ENCODE peak calls at places on chromosomes 7 and 10, in seven cellular contexts. One of them, this sample, is unnamed.
A peak's percentile ranks its signal among the peaks of the same experiment; 100 is the strongest.

GRCh38 chr10:60963441-60964256 is 19.7 kb upstream of the RHOBTB1 start:
- DNase-seq in central memory CD4-positive, alpha-beta T cell: no peak
- DNase-seq in endothelial cell: no peak
- DNase-seq in CD4-positive, alpha-beta memory T cell: no peak
- DNase-seq in hypothalamus: no peak
- DNase-seq in fibroblast of villous mesenchyme: peak; percentile 63
- DNase-seq in Caki2: peak; percentile 38
- DNase-seq in this sample: peak; percentile 39

GRCh38 chr10:62861507-62861906 is 45.3 kb upstream of the EGR2 start:
- DNase-seq in hypothalamus: no peak
- DNase-seq in Caki2: no peak
- DNase-seq in CD4-positive, alpha-beta memory T cell: no peak
- DNase-seq in central memory CD4-positive, alpha-beta T cell: no peak
- DNase-seq in fibroblast of villous mesenchyme: no peak
- DNase-seq in endothelial cell: no peak
- DNase-seq in this sample: no peak

GRCh38 chr10:73879296-73880173 is 5.2 kb upstream of the CAMK2G start:
- DNase-seq in hypothalamus: no peak
- DNase-seq in fibroblast of villous mesenchyme: peak; percentile 84
- DNase-seq in Caki2: peak; percentile 82
- DNase-seq in CD4-positive, alpha-beta memory T cell: peak; percentile 96
- DNase-seq in endothelial cell: peak; percentile 82
- DNase-seq in central memory CD4-positive, alpha-beta T cell: peak; percentile 95
- DNase-seq in this sample: no peak

GRCh38 chr10:75404335-75405200 is 3.0 kb upstream of the ZNF503 start:
- DNase-seq in central memory CD4-positive, alpha-beta T cell: no peak
- DNase-seq in Caki2: no peak
- DNase-seq in CD4-positive, alpha-beta memory T cell: no peak
- DNase-seq in endothelial cell: peak; percentile 56
- DNase-seq in fibroblast of villous mesenchyme: no peak
- DNase-seq in hypothalamus: no peak
- DNase-seq in this sample: no peak

GRCh38 chr10:32882076-32882475 is 76.0 kb downstream of the ITGB1 start:
- DNase-seq in endothelial cell: no peak
- DNase-seq in central memory CD4-positive, alpha-beta T cell: no peak
- DNase-seq in fibroblast of villous mesenchyme: no peak
- DNase-seq in Caki2: no peak
- DNase-seq in hypothalamus: no peak
- DNase-seq in CD4-positive, alpha-beta memory T cell: no peak
- DNase-seq in this sample: no peak

GRCh38 chr10:126924915-126925300 is 19.7 kb downstream of the DOCK1 start:
- DNase-seq in Caki2: no peak
- DNase-seq in hypothalamus: no peak
- DNase-seq in central memory CD4-positive, alpha-beta T cell: no peak
- DNase-seq in CD4-positive, alpha-beta memory T cell: no peak
- DNase-seq in fibroblast of villous mesenchyme: peak; percentile 36
- DNase-seq in endothelial cell: no peak
- DNase-seq in this sample: no peak

GRCh38 chr7:156999611-157000046 is 10.8 kb downstream of the MNX1 start:
- DNase-seq in Caki2: no peak
- DNase-seq in central memory CD4-positive, alpha-beta T cell: no peak
- DNase-seq in hypothalamus: no peak
- DNase-seq in CD4-positive, alpha-beta memory T cell: no peak
- DNase-seq in fibroblast of villous mesenchyme: no peak
- DNase-seq in endothelial cell: no peak
- DNase-seq in this sample: no peak

GRCh38 chr10:5284311-5285057 is 80.3 kb upstream of the UCN3 start:
- DNase-seq in endothelial cell: no peak
- DNase-seq in CD4-positive, alpha-beta memory T cell: peak; percentile 19
- DNase-seq in central memory CD4-positive, alpha-beta T cell: peak; percentile 20
- DNase-seq in Caki2: peak; percentile 89
- DNase-seq in fibroblast of villous mesenchyme: peak; percentile 68
- DNase-seq in hypothalamus: no peak
- DNase-seq in this sample: no peak

GRCh38 chr10:112461029-112461887 is 14.2 kb downstream of the VTI1A start:
- DNase-seq in endothelial cell: no peak
- DNase-seq in CD4-positive, alpha-beta memory T cell: no peak
- DNase-seq in Caki2: no peak
- DNase-seq in hypothalamus: no peak
- DNase-seq in central memory CD4-positive, alpha-beta T cell: no peak
- DNase-seq in fibroblast of villous mesenchyme: peak; percentile 84
- DNase-seq in this sample: no peak

GRCh38 chr10:110254467-110254866 is 47.1 kb downstream of the MXI1 start:
- DNase-seq in Caki2: no peak
- DNase-seq in central memory CD4-positive, alpha-beta T cell: no peak
- DNase-seq in endothelial cell: no peak
- DNase-seq in fibroblast of villous mesenchyme: no peak
- DNase-seq in CD4-positive, alpha-beta memory T cell: no peak
- DNase-seq in hypothalamus: no peak
- DNase-seq in this sample: no peak

GRCh38 chr10:58625070-58625469 is 112.4 kb downstream of the BICC1 start:
- DNase-seq in hypothalamus: no peak
- DNase-seq in CD4-positive, alpha-beta memory T cell: no peak
- DNase-seq in Caki2: no peak
- DNase-seq in central memory CD4-positive, alpha-beta T cell: no peak
- DNase-seq in fibroblast of villous mesenchyme: peak; percentile 30
- DNase-seq in endothelial cell: no peak
- DNase-seq in this sample: no peak

GRCh38 chr7:724298-724697 is 2.2 kb upstream of the DNAAF5 start:
- DNase-seq in fibroblast of villous mesenchyme: no peak
- DNase-seq in CD4-positive, alpha-beta memory T cell: no peak
- DNase-seq in endothelial cell: no peak
- DNase-seq in Caki2: no peak
- DNase-seq in hypothalamus: no peak
- DNase-seq in central memory CD4-positive, alpha-beta T cell: no peak
- DNase-seq in this sample: no peak

GRCh38 chr7:22204312-22204711 is 152.6 kb downstream of the RAPGEF5 start:
- DNase-seq in endothelial cell: no peak
- DNase-seq in CD4-positive, alpha-beta memory T cell: no peak
- DNase-seq in Caki2: no peak
- DNase-seq in fibroblast of villous mesenchyme: no peak
- DNase-seq in hypothalamus: no peak
- DNase-seq in central memory CD4-positive, alpha-beta T cell: no peak
- DNase-seq in this sample: no peak

GRCh38 chr10:90865400-90865799 is 6.4 kb upstream of the RPP30 start:
- DNase-seq in fibroblast of villous mesenchyme: peak; percentile 59
- DNase-seq in CD4-positive, alpha-beta memory T cell: no peak
- DNase-seq in endothelial cell: peak; percentile 10
- DNase-seq in Caki2: no peak
- DNase-seq in hypothalamus: no peak
- DNase-seq in central memory CD4-positive, alpha-beta T cell: no peak
- DNase-seq in this sample: no peak

GRCh38 chr7:25087855-25088254 is 37.2 kb downstream of the CYCS start:
- DNase-seq in CD4-positive, alpha-beta memory T cell: no peak
- DNase-seq in Caki2: no peak
- DNase-seq in hypothalamus: no peak
- DNase-seq in central memory CD4-positive, alpha-beta T cell: no peak
- DNase-seq in fibroblast of villous mesenchyme: no peak
- DNase-seq in endothelial cell: no peak
- DNase-seq in this sample: no peak

GRCh38 chr10:61757525-61758397 is 95.0 kb downstream of the CABCOCO1 start:
- DNase-seq in Caki2: peak; percentile 69
- DNase-seq in hypothalamus: no peak
- DNase-seq in central memory CD4-positive, alpha-beta T cell: no peak
- DNase-seq in CD4-positive, alpha-beta memory T cell: no peak
- DNase-seq in fibroblast of villous mesenchyme: peak; percentile 51
- DNase-seq in endothelial cell: no peak
- DNase-seq in this sample: peak; percentile 34

GRCh38 chr10:11225935-11226334 is 208.3 kb downstream of the CELF2 start:
- DNase-seq in central memory CD4-positive, alpha-beta T cell: peak; percentile 57
- DNase-seq in hypothalamus: no peak
- DNase-seq in CD4-positive, alpha-beta memory T cell: peak; percentile 65
- DNase-seq in endothelial cell: no peak
- DNase-seq in Caki2: no peak
- DNase-seq in fibroblast of villous mesenchyme: no peak
- DNase-seq in this sample: no peak

GRCh38 chr10:11823122-11823988 is at the start of gene PROSER2:
- DNase-seq in central memory CD4-positive, alpha-beta T cell: peak; percentile 8
- DNase-seq in fibroblast of villous mesenchyme: peak; percentile 60
- DNase-seq in Caki2: peak; percentile 71
- DNase-seq in hypothalamus: no peak
- DNase-seq in endothelial cell: peak; percentile 43
- DNase-seq in CD4-positive, alpha-beta memory T cell: peak; percentile 39
- DNase-seq in this sample: no peak

GRCh38 chr10:126135177-126135576 is 238.8 kb downstream of the FANK1 start:
- DNase-seq in hypothalamus: no peak
- DNase-seq in endothelial cell: no peak
- DNase-seq in fibroblast of villous mesenchyme: peak; percentile 38
- DNase-seq in central memory CD4-positive, alpha-beta T cell: no peak
- DNase-seq in CD4-positive, alpha-beta memory T cell: no peak
- DNase-seq in Caki2: peak; percentile 8
- DNase-seq in this sample: no peak

GRCh38 chr10:93220315-93221170 is 146.8 kb downstream of the CYP26A1 start:
- DNase-seq in central memory CD4-positive, alpha-beta T cell: no peak
- DNase-seq in hypothalamus: no peak
- DNase-seq in fibroblast of villous mesenchyme: no peak
- DNase-seq in Caki2: no peak
- DNase-seq in endothelial cell: no peak
- DNase-seq in CD4-positive, alpha-beta memory T cell: no peak
- DNase-seq in this sample: no peak

GRCh38 chr10:93447019-93447418 is 35.1 kb downstream of the MYOF start:
- DNase-seq in Caki2: no peak
- DNase-seq in CD4-positive, alpha-beta memory T cell: no peak
- DNase-seq in endothelial cell: no peak
- DNase-seq in fibroblast of villous mesenchyme: no peak
- DNase-seq in central memory CD4-positive, alpha-beta T cell: no peak
- DNase-seq in hypothalamus: no peak
- DNase-seq in this sample: no peak

GRCh38 chr7:26567263-26567662 is 275.6 kb downstream of the SNX10 start:
- DNase-seq in hypothalamus: no peak
- DNase-seq in central memory CD4-positive, alpha-beta T cell: no peak
- DNase-seq in CD4-positive, alpha-beta memory T cell: no peak
- DNase-seq in endothelial cell: no peak
- DNase-seq in fibroblast of villous mesenchyme: no peak
- DNase-seq in Caki2: no peak
- DNase-seq in this sample: no peak

GRCh38 chr7:5657901-5658300 is 123.6 kb downstream of the RNF216 start:
- DNase-seq in central memory CD4-positive, alpha-beta T cell: no peak
- DNase-seq in fibroblast of villous mesenchyme: no peak
- DNase-seq in Caki2: no peak
- DNase-seq in endothelial cell: no peak
- DNase-seq in hypothalamus: no peak
- DNase-seq in CD4-positive, alpha-beta memory T cell: no peak
- DNase-seq in this sample: no peak

GRCh38 chr7:148622887-148623585 is 32.5 kb downstream of the C7orf33 start:
- DNase-seq in endothelial cell: no peak
- DNase-seq in Caki2: no peak
- DNase-seq in hypothalamus: no peak
- DNase-seq in fibroblast of villous mesenchyme: no peak
- DNase-seq in central memory CD4-positive, alpha-beta T cell: no peak
- DNase-seq in CD4-positive, alpha-beta memory T cell: no peak
- DNase-seq in this sample: no peak

GRCh38 chr7:134836447-134836846 is 57.0 kb downstream of the CALD1 start:
- DNase-seq in hypothalamus: no peak
- DNase-seq in CD4-positive, alpha-beta memory T cell: peak; percentile 15
- DNase-seq in fibroblast of villous mesenchyme: peak; percentile 99
- DNase-seq in central memory CD4-positive, alpha-beta T cell: no peak
- DNase-seq in endothelial cell: no peak
- DNase-seq in Caki2: no peak
- DNase-seq in this sample: no peak

GRCh38 chr7:132488634-132489302 is 87.5 kb downstream of the PLXNA4 start:
- DNase-seq in hypothalamus: no peak
- DNase-seq in CD4-positive, alpha-beta memory T cell: no peak
- DNase-seq in endothelial cell: no peak
- DNase-seq in fibroblast of villous mesenchyme: no peak
- DNase-seq in central memory CD4-positive, alpha-beta T cell: no peak
- DNase-seq in Caki2: no peak
- DNase-seq in this sample: no peak

GRCh38 chr10:86108696-86109095 is 257.9 kb downstream of the GRID1 start:
- DNase-seq in hypothalamus: no peak
- DNase-seq in fibroblast of villous mesenchyme: no peak
- DNase-seq in Caki2: no peak
- DNase-seq in CD4-positive, alpha-beta memory T cell: no peak
- DNase-seq in endothelial cell: no peak
- DNase-seq in central memory CD4-positive, alpha-beta T cell: no peak
- DNase-seq in this sample: no peak

GRCh38 chr10:102801496-102801895 is 35.7 kb downstream of the CYP17A1 start:
- DNase-seq in hypothalamus: no peak
- DNase-seq in CD4-positive, alpha-beta memory T cell: no peak
- DNase-seq in central memory CD4-positive, alpha-beta T cell: no peak
- DNase-seq in fibroblast of villous mesenchyme: peak; percentile 54
- DNase-seq in Caki2: no peak
- DNase-seq in endothelial cell: no peak
- DNase-seq in this sample: no peak

GRCh38 chr10:102672822-102673200 is 28.5 kb downstream of the TRIM8 start:
- DNase-seq in central memory CD4-positive, alpha-beta T cell: no peak
- DNase-seq in Caki2: no peak
- DNase-seq in fibroblast of villous mesenchyme: no peak
- DNase-seq in endothelial cell: no peak
- DNase-seq in hypothalamus: no peak
- DNase-seq in CD4-positive, alpha-beta memory T cell: no peak
- DNase-seq in this sample: no peak

GRCh38 chr10:92787557-92788152 is 60.7 kb upstream of the EXOC6 start:
- DNase-seq in hypothalamus: no peak
- DNase-seq in central memory CD4-positive, alpha-beta T cell: no peak
- DNase-seq in endothelial cell: no peak
- DNase-seq in CD4-positive, alpha-beta memory T cell: no peak
- DNase-seq in fibroblast of villous mesenchyme: no peak
- DNase-seq in Caki2: no peak
- DNase-seq in this sample: no peak

GRCh38 chr10:24383681-24384106 is 174.8 kb downstream of the KIAA1217 start:
- DNase-seq in fibroblast of villous mesenchyme: peak; percentile 83
- DNase-seq in endothelial cell: peak; percentile 70
- DNase-seq in CD4-positive, alpha-beta memory T cell: no peak
- DNase-seq in Caki2: peak; percentile 96
- DNase-seq in central memory CD4-positive, alpha-beta T cell: no peak
- DNase-seq in hypothalamus: no peak
- DNase-seq in this sample: peak; percentile 56

GRCh38 chr7:69825031-69825681 is 226.9 kb downstream of the AUTS2 start:
- DNase-seq in fibroblast of villous mesenchyme: no peak
- DNase-seq in central memory CD4-positive, alpha-beta T cell: no peak
- DNase-seq in CD4-positive, alpha-beta memory T cell: no peak
- DNase-seq in endothelial cell: no peak
- DNase-seq in hypothalamus: no peak
- DNase-seq in Caki2: no peak
- DNase-seq in this sample: no peak

GRCh38 chr10:28946479-28946878 is 269.2 kb downstream of the BAMBI start:
- DNase-seq in hypothalamus: no peak
- DNase-seq in central memory CD4-positive, alpha-beta T cell: no peak
- DNase-seq in endothelial cell: no peak
- DNase-seq in fibroblast of villous mesenchyme: no peak
- DNase-seq in CD4-positive, alpha-beta memory T cell: no peak
- DNase-seq in Caki2: no peak
- DNase-seq in this sample: peak; percentile 31

GRCh38 chr7:115475774-115476407 is 554.0 kb downstream of the MDFIC start:
- DNase-seq in fibroblast of villous mesenchyme: no peak
- DNase-seq in Caki2: no peak
- DNase-seq in central memory CD4-positive, alpha-beta T cell: no peak
- DNase-seq in CD4-positive, alpha-beta memory T cell: peak; percentile 29
- DNase-seq in endothelial cell: peak; percentile 15
- DNase-seq in hypothalamus: no peak
- DNase-seq in this sample: no peak

GRCh38 chr10:27513451-27514191 is 9.5 kb downstream of the RAB18 start:
- DNase-seq in endothelial cell: no peak
- DNase-seq in central memory CD4-positive, alpha-beta T cell: no peak
- DNase-seq in hypothalamus: no peak
- DNase-seq in CD4-positive, alpha-beta memory T cell: no peak
- DNase-seq in fibroblast of villous mesenchyme: no peak
- DNase-seq in Caki2: peak; percentile 68
- DNase-seq in this sample: no peak

GRCh38 chr7:121266307-121266894 is 62.4 kb upstream of the WNT16 start:
- DNase-seq in fibroblast of villous mesenchyme: peak; percentile 33
- DNase-seq in Caki2: no peak
- DNase-seq in central memory CD4-positive, alpha-beta T cell: no peak
- DNase-seq in endothelial cell: no peak
- DNase-seq in CD4-positive, alpha-beta memory T cell: no peak
- DNase-seq in hypothalamus: no peak
- DNase-seq in this sample: no peak

GRCh38 chr10:75611972-75612331 is 180.5 kb downstream of the LRMDA start:
- DNase-seq in central memory CD4-positive, alpha-beta T cell: no peak
- DNase-seq in Caki2: peak; percentile 23
- DNase-seq in fibroblast of villous mesenchyme: no peak
- DNase-seq in CD4-positive, alpha-beta memory T cell: no peak
- DNase-seq in endothelial cell: no peak
- DNase-seq in hypothalamus: no peak
- DNase-seq in this sample: no peak

This sample was measured in HS-27A.